ENCODE peak calls at places on chromosomes 5 and 9, in four cellular contexts. W is mucosa of descending colon; H is foreskin melanocyte; I is stimulated activated CD4-positive, alpha-beta T cell treated with anti-CD3 and anti-CD28 coated beads, Interleukin-15, amount 100 ng/mL, for 1 hour. A is an unnamed sample.

GRCh38 chr9:8857330-8858249 is 1058.0 kb upstream of the DMAC1 start:
- DNase-seq in H (no peak), W (peak; percentile 80), I (no peak), A (peak; percentile 68)

GRCh38 chr9:123763910-123764588 is 165.9 kb downstream of the DENND1A start:
- DNase-seq in W (no peak), I (no peak), H (no peak), A (no peak)

GRCh38 chr5:53779541-53779981 is 219.1 kb downstream of the NDUFS4 start:
- DNase-seq in H (peak; percentile 71), I (no peak), W (no peak), A (peak; percentile 26)

GRCh38 chr5:8825161-8825757 is 720.6 kb downstream of the SEMA5A start:
- DNase-seq in W (no peak), I (no peak), H (no peak), A (no peak)

GRCh38 chr5:125103459-125103858 is 357.0 kb upstream of the ZNF608 start:
- DNase-seq in W (no peak), I (no peak), H (no peak), A (no peak)

GRCh38 chr5:114361724-114362196 is at the start of gene KCNN2:
- DNase-seq in I (no peak), H (peak; percentile 47), W (peak; percentile 85), A (peak; percentile 81)

GRCh38 chr9:135521608-135522095 is 412 bp downstream of the LCN1 start:
- DNase-seq in I (no peak), W (no peak), H (no peak), A (no peak)

GRCh38 chr9:134208981-134209725 is 44.8 kb upstream of the RNU6ATAC start:
- DNase-seq in I (no peak), W (no peak), H (no peak), A (peak; percentile 15)

GRCh38 chr5:5387789-5388188 is 34.7 kb upstream of the ICE1 start:
- DNase-seq in H (no peak), W (no peak), I (no peak), A (no peak)

GRCh38 chr5:148374693-148375360 is 8.9 kb upstream of the FBXO38 start:
- DNase-seq in W (no peak), H (peak; percentile 88), I (no peak), A (peak; percentile 24)

GRCh38 chr5:124402144-124402581 is 344.3 kb downstream of the ZNF608 start:
- DNase-seq in W (no peak), I (no peak), H (peak; percentile 37), A (peak; percentile 36)

GRCh38 chr9:89755835-89756234 is 151.0 kb downstream of the GADD45G start:
- DNase-seq in W (no peak), H (no peak), I (no peak), A (peak; percentile 61)

GRCh38 chr9:137294091-137294683 is 7.9 kb downstream of the NRARP start:
- DNase-seq in H (no peak), W (peak; percentile 71), I (no peak), A (peak; percentile 42)

GRCh38 chr5:9265391-9266287 is 280.2 kb downstream of the SEMA5A start:
- DNase-seq in I (no peak), W (no peak), H (peak; percentile 93), A (no peak)

GRCh38 chr5:122192883-122193496 is 63.6 kb downstream of the ZNF474 start:
- DNase-seq in I (no peak), H (peak; percentile 48), W (no peak), A (no peak)

GRCh38 chr5:146662229-146662628 is 146.2 kb upstream of the GPR151 start:
- DNase-seq in I (no peak), W (no peak), H (peak; percentile 16), A (no peak)

GRCh38 chr5:77292026-77292757 is 81.7 kb downstream of the PDE8B start:
- DNase-seq in I (no peak), W (no peak), H (no peak), A (no peak)